ENCODE peak calls at places on chromosomes 7 and 10, in ten cellular contexts. One of them, this sample, is unnamed.

GRCh38 chr10:110209926-110210662 is 2.7 kb downstream of the MXI1 start:
- DNase-seq in A549: peak; percentile 29
- DNase-seq in mucosa of descending colon: peak; percentile 76
- DNase-seq in right atrium auricular region: no peak
- DNase-seq in endothelial cell: peak; percentile 48
- DNase-seq in fibroblast of lung: peak; percentile 23
- DNase-seq in stomach: peak; percentile 71
- DNase-seq in thyroid gland: peak; percentile 41
- DNase-seq in ovary: peak; percentile 82
- DNase-seq in fibroblast of the aortic adventitia: peak; percentile 21
- DNase-seq in this sample: peak; percentile 64

GRCh38 chr7:15459018-15459621 is 102.7 kb downstream of the AGMO start:
- DNase-seq in fibroblast of the aortic adventitia: peak; percentile 28
- DNase-seq in mucosa of descending colon: no peak
- DNase-seq in thyroid gland: no peak
- DNase-seq in A549: no peak
- DNase-seq in ovary: no peak
- DNase-seq in fibroblast of lung: no peak
- DNase-seq in endothelial cell: no peak
- DNase-seq in stomach: no peak
- DNase-seq in right atrium auricular region: no peak
- DNase-seq in this sample: peak; percentile 24

GRCh38 chr10:16016688-16017087 is 156.4 kb upstream of the MINDY3 start:
- DNase-seq in thyroid gland: no peak
- DNase-seq in right atrium auricular region: no peak
- DNase-seq in fibroblast of the aortic adventitia: no peak
- DNase-seq in ovary: no peak
- DNase-seq in fibroblast of lung: no peak
- DNase-seq in A549: no peak
- DNase-seq in endothelial cell: no peak
- DNase-seq in mucosa of descending colon: no peak
- DNase-seq in stomach: peak; percentile 27
- DNase-seq in this sample: no peak

GRCh38 chr7:2546776-2547586 is 8.3 kb downstream of the BRAT1 start:
- DNase-seq in ovary: peak; percentile 26
- DNase-seq in thyroid gland: no peak
- DNase-seq in stomach: no peak
- DNase-seq in fibroblast of the aortic adventitia: no peak
- DNase-seq in right atrium auricular region: no peak
- DNase-seq in mucosa of descending colon: no peak
- DNase-seq in endothelial cell: no peak
- DNase-seq in A549: no peak
- DNase-seq in fibroblast of lung: no peak
- DNase-seq in this sample: no peak

GRCh38 chr7:44063894-44064651 is 1.3 kb downstream of the PGAM2 start:
- DNase-seq in fibroblast of the aortic adventitia: no peak
- DNase-seq in fibroblast of lung: no peak
- DNase-seq in mucosa of descending colon: no peak
- DNase-seq in endothelial cell: no peak
- DNase-seq in thyroid gland: peak; percentile 6
- DNase-seq in ovary: peak; percentile 45
- DNase-seq in A549: no peak
- DNase-seq in right atrium auricular region: no peak
- DNase-seq in stomach: no peak
- DNase-seq in this sample: no peak

GRCh38 chr10:23322082-23322481 is 22.5 kb downstream of the C10orf67 start:
- DNase-seq in endothelial cell: no peak
- DNase-seq in fibroblast of the aortic adventitia: no peak
- DNase-seq in A549: no peak
- DNase-seq in stomach: no peak
- DNase-seq in ovary: no peak
- DNase-seq in fibroblast of lung: no peak
- DNase-seq in mucosa of descending colon: no peak
- DNase-seq in right atrium auricular region: no peak
- DNase-seq in thyroid gland: no peak
- DNase-seq in this sample: no peak

GRCh38 chr7:6012355-6013104 is 3.5 kb downstream of the AIMP2 start:
- DNase-seq in thyroid gland: peak; percentile 71
- DNase-seq in ovary: no peak
- DNase-seq in endothelial cell: no peak
- DNase-seq in fibroblast of lung: no peak
- DNase-seq in stomach: peak; percentile 42
- DNase-seq in mucosa of descending colon: peak; percentile 70
- DNase-seq in right atrium auricular region: no peak
- DNase-seq in A549: no peak
- DNase-seq in fibroblast of the aortic adventitia: peak; percentile 37
- DNase-seq in this sample: no peak

GRCh38 chr10:18008989-18009388 is 57.3 kb downstream of the SLC39A12 start:
- DNase-seq in ovary: no peak
- DNase-seq in thyroid gland: no peak
- DNase-seq in endothelial cell: no peak
- DNase-seq in right atrium auricular region: no peak
- DNase-seq in fibroblast of the aortic adventitia: peak; percentile 51
- DNase-seq in stomach: no peak
- DNase-seq in mucosa of descending colon: no peak
- DNase-seq in A549: no peak
- DNase-seq in fibroblast of lung: no peak
- DNase-seq in this sample: no peak

GRCh38 chr7:36440880-36441279 is 51.2 kb downstream of the ANLN start:
- DNase-seq in stomach: no peak
- DNase-seq in mucosa of descending colon: no peak
- DNase-seq in fibroblast of lung: peak; percentile 61
- DNase-seq in right atrium auricular region: no peak
- DNase-seq in ovary: no peak
- DNase-seq in endothelial cell: no peak
- DNase-seq in fibroblast of the aortic adventitia: peak; percentile 72
- DNase-seq in A549: peak; percentile 41
- DNase-seq in thyroid gland: no peak
- DNase-seq in this sample: no peak

GRCh38 chr7:96996111-96996936 is 9.0 kb upstream of the DLX6 start:
- DNase-seq in right atrium auricular region: no peak
- DNase-seq in A549: no peak
- DNase-seq in fibroblast of lung: no peak
- DNase-seq in fibroblast of the aortic adventitia: no peak
- DNase-seq in mucosa of descending colon: no peak
- DNase-seq in thyroid gland: no peak
- DNase-seq in ovary: no peak
- DNase-seq in endothelial cell: no peak
- DNase-seq in stomach: no peak
- DNase-seq in this sample: no peak

GRCh38 chr10:12835709-12836108 is 165.8 kb downstream of the CCDC3 start:
- DNase-seq in stomach: no peak
- DNase-seq in ovary: no peak
- DNase-seq in thyroid gland: no peak
- DNase-seq in fibroblast of lung: no peak
- DNase-seq in A549: peak; percentile 16
- DNase-seq in endothelial cell: no peak
- DNase-seq in fibroblast of the aortic adventitia: peak; percentile 78
- DNase-seq in right atrium auricular region: no peak
- DNase-seq in mucosa of descending colon: no peak
- DNase-seq in this sample: no peak

GRCh38 chr10:64617071-64617470 is 1095.9 kb downstream of the REEP3 start:
- DNase-seq in A549: no peak
- DNase-seq in fibroblast of the aortic adventitia: no peak
- DNase-seq in fibroblast of lung: no peak
- DNase-seq in stomach: no peak
- DNase-seq in ovary: no peak
- DNase-seq in endothelial cell: no peak
- DNase-seq in thyroid gland: no peak
- DNase-seq in right atrium auricular region: no peak
- DNase-seq in mucosa of descending colon: no peak
- DNase-seq in this sample: no peak

GRCh38 chr7:63071396-63071795 is 927.3 kb upstream of the ZNF722 start:
- DNase-seq in A549: no peak
- DNase-seq in right atrium auricular region: no peak
- DNase-seq in fibroblast of the aortic adventitia: no peak
- DNase-seq in stomach: peak; percentile 7
- DNase-seq in endothelial cell: no peak
- DNase-seq in thyroid gland: no peak
- DNase-seq in mucosa of descending colon: no peak
- DNase-seq in ovary: no peak
- DNase-seq in fibroblast of lung: no peak
- DNase-seq in this sample: no peak

DNA sequence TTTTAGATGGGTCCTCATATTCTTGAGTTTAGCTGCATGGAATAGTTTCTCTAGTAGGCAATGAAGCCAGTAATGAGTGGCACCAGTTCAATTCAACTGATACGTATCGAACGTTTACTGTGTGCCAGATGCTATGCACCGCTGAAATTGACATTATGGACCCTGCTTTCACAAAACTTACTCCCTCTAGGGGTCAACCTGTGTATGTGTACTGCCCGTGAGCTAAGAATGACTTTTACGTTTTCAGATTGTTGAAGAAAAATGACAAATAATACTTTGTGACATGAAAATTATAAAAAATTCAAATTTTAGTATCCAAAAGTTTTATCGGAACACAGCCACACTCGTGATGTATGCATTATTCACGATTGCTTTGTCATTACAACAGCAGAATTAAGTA is 95.5 kb downstream of the ZMYND11 start:
- DNase-seq in thyroid gland: no peak
- DNase-seq in mucosa of descending colon: no peak
- DNase-seq in fibroblast of the aortic adventitia: no peak
- DNase-seq in right atrium auricular region: no peak
- DNase-seq in A549: peak; percentile 17
- DNase-seq in fibroblast of lung: peak; percentile 26
- DNase-seq in stomach: no peak
- DNase-seq in ovary: no peak
- DNase-seq in endothelial cell: peak; percentile 5
- DNase-seq in this sample: no peak
- TF ChIP-seq CTCF in thyroid gland: no peak
- TF ChIP-seq CTCF in mucosa of descending colon: no peak
- TF ChIP-seq CTCF in fibroblast of the aortic adventitia: peak; percentile 46
- TF ChIP-seq CTCF in right atrium auricular region: no peak
- TF ChIP-seq CTCF in A549: peak; percentile 48
- TF ChIP-seq CTCF in fibroblast of lung: peak; percentile 55
- TF ChIP-seq CTCF in stomach: no peak
- TF ChIP-seq CTCF in ovary: no peak
- TF ChIP-seq CTCF in endothelial cell: peak; percentile 75
- TF ChIP-seq CTCF in this sample: peak; percentile 81

GRCh38 chr7:137172105-137172590 is 171.4 kb downstream of the PTN start:
- DNase-seq in right atrium auricular region: no peak
- DNase-seq in thyroid gland: no peak
- DNase-seq in stomach: no peak
- DNase-seq in endothelial cell: no peak
- DNase-seq in A549: no peak
- DNase-seq in mucosa of descending colon: no peak
- DNase-seq in fibroblast of the aortic adventitia: no peak
- DNase-seq in ovary: no peak
- DNase-seq in fibroblast of lung: no peak
- DNase-seq in this sample: no peak

GRCh38 chr7:137164251-137164650 is 179.3 kb downstream of the PTN start:
- DNase-seq in mucosa of descending colon: no peak
- DNase-seq in ovary: no peak
- DNase-seq in fibroblast of the aortic adventitia: no peak
- DNase-seq in fibroblast of lung: no peak
- DNase-seq in right atrium auricular region: no peak
- DNase-seq in thyroid gland: no peak
- DNase-seq in endothelial cell: no peak
- DNase-seq in A549: no peak
- DNase-seq in stomach: no peak
- DNase-seq in this sample: no peak

GRCh38 chr7:137167609-137168008 is 175.9 kb downstream of the PTN start:
- DNase-seq in endothelial cell: no peak
- DNase-seq in stomach: no peak
- DNase-seq in thyroid gland: no peak
- DNase-seq in fibroblast of lung: no peak
- DNase-seq in A549: no peak
- DNase-seq in right atrium auricular region: no peak
- DNase-seq in ovary: no peak
- DNase-seq in mucosa of descending colon: no peak
- DNase-seq in fibroblast of the aortic adventitia: no peak
- DNase-seq in this sample: no peak

GRCh38 chr7:137169282-137169698 is 174.2 kb downstream of the PTN start:
- DNase-seq in fibroblast of the aortic adventitia: peak; percentile 77
- DNase-seq in ovary: no peak
- DNase-seq in thyroid gland: peak; percentile 70
- DNase-seq in A549: no peak
- DNase-seq in fibroblast of lung: peak; percentile 86
- DNase-seq in stomach: peak; percentile 28
- DNase-seq in right atrium auricular region: peak; percentile 75
- DNase-seq in endothelial cell: peak; percentile 61
- DNase-seq in mucosa of descending colon: peak; percentile 37
- DNase-seq in this sample: peak; percentile 69
- TF ChIP-seq CTCF in fibroblast of the aortic adventitia: peak; percentile 83
- TF ChIP-seq CTCF in ovary: no peak
- TF ChIP-seq CTCF in thyroid gland: peak; percentile 68
- TF ChIP-seq CTCF in A549: peak; percentile 11
- TF ChIP-seq CTCF in fibroblast of lung: peak; percentile 93
- TF ChIP-seq CTCF in stomach: peak; percentile 44
- TF ChIP-seq CTCF in right atrium auricular region: peak; percentile 48
- TF ChIP-seq CTCF in endothelial cell: peak; percentile 63
- TF ChIP-seq CTCF in mucosa of descending colon: no peak
- TF ChIP-seq CTCF in this sample: peak; percentile 63

GRCh38 chr7:131836733-131837132 is 280.3 kb upstream of the PODXL start:
- DNase-seq in ovary: no peak
- DNase-seq in stomach: no peak
- DNase-seq in fibroblast of the aortic adventitia: no peak
- DNase-seq in right atrium auricular region: no peak
- DNase-seq in thyroid gland: no peak
- DNase-seq in mucosa of descending colon: no peak
- DNase-seq in endothelial cell: no peak
- DNase-seq in fibroblast of lung: no peak
- DNase-seq in A549: no peak
- DNase-seq in this sample: no peak
- TF ChIP-seq CTCF in ovary: no peak
- TF ChIP-seq CTCF in stomach: no peak
- TF ChIP-seq CTCF in fibroblast of the aortic adventitia: no peak
- TF ChIP-seq CTCF in right atrium auricular region: no peak
- TF ChIP-seq CTCF in thyroid gland: no peak
- TF ChIP-seq CTCF in mucosa of descending colon: no peak
- TF ChIP-seq CTCF in endothelial cell: no peak
- TF ChIP-seq CTCF in fibroblast of lung: no peak
- TF ChIP-seq CTCF in A549: no peak
- TF ChIP-seq CTCF in this sample: no peak

DNA sequence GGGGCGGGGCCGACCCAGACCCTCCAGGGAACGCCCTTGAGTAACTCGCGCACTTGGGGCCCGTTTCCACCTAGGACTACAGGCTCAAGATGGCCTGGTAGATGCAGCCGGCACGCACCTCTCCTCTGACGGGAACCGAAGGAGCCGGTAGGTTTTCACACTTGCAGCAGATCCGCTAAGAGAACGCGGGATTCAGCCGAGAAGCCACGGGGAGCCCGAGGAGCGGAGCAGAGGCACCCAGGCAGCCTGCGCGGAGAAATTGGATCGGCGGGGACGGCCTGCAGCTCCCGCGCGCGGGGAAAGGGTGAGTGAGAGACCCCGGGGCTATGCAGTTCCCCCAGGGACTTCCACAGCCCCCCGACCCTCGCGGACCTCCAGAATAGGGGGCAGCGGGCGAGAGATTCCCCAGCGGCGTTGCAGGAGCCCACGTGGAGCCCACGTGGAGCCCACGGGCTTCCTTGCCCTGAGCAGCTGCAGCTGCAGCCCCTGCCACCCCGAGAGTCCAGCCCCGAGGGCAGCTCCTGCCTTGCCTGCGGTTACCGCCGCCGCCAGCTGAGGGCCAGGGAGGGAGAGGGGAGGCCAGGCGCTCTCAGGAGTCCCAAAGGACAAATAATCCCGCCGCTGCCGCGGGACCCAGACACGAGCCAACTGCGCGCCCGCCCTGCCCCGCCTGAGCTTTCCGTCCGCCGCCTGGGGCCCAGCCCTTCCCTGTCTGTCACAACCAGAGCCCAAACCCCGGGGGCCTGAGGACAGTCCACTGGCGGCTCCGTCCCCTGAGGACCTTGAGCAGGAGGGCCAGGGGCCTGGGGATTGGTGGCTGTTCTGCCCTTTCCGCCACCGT is 13.1 kb downstream of the IFT22 start:
- DNase-seq in mucosa of descending colon: peak; percentile 81
- DNase-seq in stomach: peak; percentile 87
- DNase-seq in endothelial cell: peak; percentile 60
- DNase-seq in A549: peak; percentile 81
- DNase-seq in fibroblast of the aortic adventitia: peak; percentile 30
- DNase-seq in fibroblast of lung: peak; percentile 51
- DNase-seq in right atrium auricular region: no peak
- DNase-seq in ovary: peak; percentile 60
- DNase-seq in thyroid gland: peak; percentile 84
- DNase-seq in this sample: peak; percentile 61
- TF ChIP-seq CTCF in mucosa of descending colon: no peak
- TF ChIP-seq CTCF in stomach: no peak
- TF ChIP-seq CTCF in endothelial cell: no peak
- TF ChIP-seq CTCF in A549: no peak
- TF ChIP-seq CTCF in fibroblast of the aortic adventitia: no peak
- TF ChIP-seq CTCF in fibroblast of lung: no peak
- TF ChIP-seq CTCF in right atrium auricular region: no peak
- TF ChIP-seq CTCF in ovary: no peak
- TF ChIP-seq CTCF in thyroid gland: no peak
- TF ChIP-seq CTCF in this sample: no peak